ENCODE peak calls at places on chromosomes 11 and 22, in six cellular contexts. G is neuronal stem cell, J is IMR-90, Z is H9, V is H1, P is trophoblast cell. W is an unnamed sample.

GRCh38 chr11:3135491-3136440 is 29.3 kb downstream of the OSBPL5 start:
- DNase-seq in G (peak), J (no peak), Z (peak), V (no peak), P (no peak), W (no peak)

GRCh38 chr11:130653838-130654601 is 205.6 kb downstream of the ADAMTS15 start:
- DNase-seq in G (no peak), J (peak), Z (no peak), V (no peak), P (no peak), W (no peak)

GRCh38 chr11:89405629-89406028 is 85.5 kb downstream of the NOX4 start:
- DNase-seq in G (no peak), J (no peak), Z (no peak), V (no peak), P (no peak), W (peak)

GRCh38 chr22:35634981-35635540 is 13.2 kb upstream of the APOL6 start:
- DNase-seq in G (no peak), J (peak), Z (no peak), V (no peak), P (peak), W (no peak)

GRCh38 chr22:22870577-22871398 is 16.8 kb upstream of the IGLL5 start:
- DNase-seq in G (no peak), J (no peak), Z (peak), V (no peak), P (no peak), W (no peak)

GRCh38 chr22:17117400-17117799 is 3.8 kb downstream of the TMEM121B start:
- DNase-seq in G (no peak), J (no peak), Z (no peak), V (no peak), P (no peak), W (no peak)

GRCh38 chr11:80593981-80594380 is 1153.2 kb upstream of the TENM4 start:
- DNase-seq in G (no peak), J (peak), Z (no peak), V (no peak), P (peak), W (peak)

GRCh38 chr11:79241842-79242241 is 199.0 kb downstream of the TENM4 start:
- DNase-seq in G (no peak), J (no peak), Z (no peak), V (no peak), P (no peak), W (no peak)

GRCh38 chr11:134244593-134244992 is 8.6 kb downstream of the THYN1 start:
- DNase-seq in G (no peak), J (peak), Z (peak), V (no peak), P (no peak), W (peak)

GRCh38 chr22:19149047-19149883 is 827 bp downstream of the GSC2 start:
- DNase-seq in G (no peak), J (no peak), Z (peak), V (no peak), P (no peak), W (no peak)

GRCh38 chr11:64553554-64554201 is 37.3 kb upstream of the SLC22A12 start:
- DNase-seq in G (peak), J (peak), Z (peak), V (no peak), P (peak), W (peak)

GRCh38 chr11:115158053-115158452 is 346.2 kb downstream of the CADM1 start:
- DNase-seq in G (no peak), J (no peak), Z (no peak), V (no peak), P (no peak), W (no peak)

GRCh38 chr11:46755962-46756361 is 36.9 kb downstream of the F2 start:
- DNase-seq in G (no peak), J (no peak), Z (no peak), V (no peak), P (no peak), W (no peak)

GRCh38 chr22:26651840-26652239 is 5.5 kb upstream of the MIAT start:
- DNase-seq in G (no peak), J (no peak), Z (no peak), V (no peak), P (no peak), W (no peak)

GRCh38 chr11:32952421-32952820 is 59.8 kb downstream of the QSER1 start:
- DNase-seq in G (no peak), J (no peak), Z (no peak), V (no peak), P (no peak), W (no peak)

GRCh38 chr11:35675901-35676610 is 13.5 kb downstream of the TRIM44 start:
- DNase-seq in G (no peak), J (peak), Z (no peak), V (no peak), P (no peak), W (peak)

GRCh38 chr11:122897606-122898210 is 15.1 kb downstream of the JHY start:
- DNase-seq in G (no peak), J (peak), Z (no peak), V (no peak), P (peak), W (peak)

GRCh38 chr11:73314121-73314948 is 6.3 kb downstream of the ARHGEF17 start:
- DNase-seq in G (no peak), J (peak), Z (no peak), V (no peak), P (peak), W (peak)

GRCh38 chr22:48098243-48098935 is 1335.9 kb downstream of the TBC1D22A start:
- DNase-seq in G (no peak), J (no peak), Z (no peak), V (no peak), P (no peak), W (no peak)

GRCh38 chr11:111303476-111303875 is 5.1 kb downstream of the POU2AF3 start:
- DNase-seq in G (no peak), J (no peak), Z (no peak), V (no peak), P (no peak), W (no peak)

GRCh38 chr22:27775087-27775697 is 26.4 kb downstream of the MN1 start:
- DNase-seq in G (no peak), J (peak), Z (no peak), V (no peak), P (no peak), W (no peak)

GRCh38 chr22:47630741-47631534 is 868.5 kb downstream of the TBC1D22A start:
- DNase-seq in G (no peak), J (no peak), Z (no peak), V (no peak), P (no peak), W (no peak)

GRCh38 chr11:73990727-73991126 is 8.1 kb upstream of the UCP2 start:
- DNase-seq in G (no peak), J (no peak), Z (no peak), V (no peak), P (no peak), W (no peak)

GRCh38 chr11:13897606-13898276 is 64.8 kb upstream of the SPON1 start:
- DNase-seq in G (no peak), J (no peak), Z (no peak), V (no peak), P (no peak), W (no peak)

GRCh38 chr11:10324474-10324873 is 19.6 kb downstream of the ADM start:
- DNase-seq in G (no peak), J (peak), Z (no peak), V (no peak), P (no peak), W (no peak)

GRCh38 chr11:13354335-13354734 is 76.7 kb downstream of the BMAL1 start:
- DNase-seq in G (no peak), J (peak), Z (peak), V (no peak), P (peak), W (no peak)

DNA sequence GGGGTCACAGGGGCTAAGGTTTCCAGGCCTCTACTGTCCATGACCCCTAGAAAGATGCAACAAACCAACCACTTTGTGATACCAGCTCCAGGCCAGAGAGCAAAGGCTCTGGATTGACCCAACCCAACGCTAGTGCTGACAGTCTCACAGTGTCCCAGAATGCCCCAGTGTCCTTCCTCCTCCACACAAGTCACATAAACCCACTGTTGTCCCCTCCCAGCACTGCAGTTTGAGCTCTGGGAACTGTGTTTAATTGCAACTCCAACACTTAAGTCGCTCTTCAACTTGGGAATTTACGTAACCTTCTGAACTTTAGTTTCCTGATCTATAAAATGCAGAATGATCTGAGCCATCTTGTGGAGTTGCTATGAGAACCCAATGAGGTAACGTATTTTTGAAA is 47.5 kb downstream of the PC start:
- DNase-seq in G (no peak), J (no peak), Z (no peak), V (no peak), P (no peak), W (no peak)
- H3K14ac ChIP-seq in G (no peak), J (no peak), Z (no peak), V (no peak), P (no peak), W (no peak)

GRCh38 chr11:15865212-15865987 is 490.9 kb downstream of the SOX6 start:
- DNase-seq in G (no peak), J (no peak), Z (no peak), V (no peak), P (peak), W (no peak)
- H3K14ac ChIP-seq in G (no peak), J (no peak), Z (no peak), V (no peak), P (no peak), W (no peak)

DNA sequence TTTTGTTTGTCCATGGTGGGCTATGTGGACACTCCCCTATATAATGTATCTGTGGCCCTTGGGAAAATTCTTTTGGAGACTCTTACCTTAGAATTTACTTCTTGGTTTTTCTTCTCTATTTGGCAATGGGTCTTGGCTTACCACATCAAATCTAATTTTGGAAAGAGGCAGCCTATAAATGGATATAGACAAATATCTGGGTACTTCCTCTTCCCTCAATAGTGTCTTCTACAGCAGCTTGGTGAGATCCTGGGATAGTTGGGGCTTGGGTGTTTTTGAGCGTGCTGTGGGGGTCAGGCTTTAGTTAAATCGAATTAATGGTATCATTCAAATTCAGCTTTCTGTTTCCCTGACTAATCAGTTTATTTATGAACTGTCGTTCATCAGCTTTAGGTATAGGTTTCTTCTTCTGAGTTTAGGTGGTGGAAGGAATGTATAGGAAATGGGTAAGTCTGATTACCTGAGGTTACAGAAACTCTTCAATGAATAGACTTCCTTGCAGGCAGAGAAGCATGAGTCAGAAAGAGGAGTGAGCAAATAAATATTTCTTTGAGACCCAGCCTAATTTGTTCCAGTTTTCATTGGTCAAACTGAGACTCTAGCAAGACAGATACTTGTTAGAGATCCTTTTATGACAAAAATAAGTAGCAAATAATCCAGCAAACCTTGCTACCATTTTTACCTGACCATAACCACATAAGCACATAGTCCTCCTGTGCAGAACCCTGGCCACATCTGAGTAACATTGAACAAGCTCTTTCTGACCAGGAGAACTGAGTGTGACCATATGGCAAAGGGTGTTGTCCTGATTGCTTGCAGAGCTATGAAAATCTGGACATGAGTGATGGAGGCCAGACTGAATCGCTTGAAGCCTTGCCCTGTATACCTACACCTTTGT is 68.6 kb upstream of the SORL1-AS1 start:
- DNase-seq in G (no peak), J (peak), Z (no peak), V (no peak), P (no peak), W (no peak)
- H3K14ac ChIP-seq in G (no peak), J (no peak), Z (no peak), V (no peak), P (no peak), W (no peak)

GRCh38 chr22:29731058-29731850 is 11.5 kb downstream of the CABP7 start:
- DNase-seq in G (no peak), J (no peak), Z (no peak), V (no peak), P (no peak), W (no peak)

GRCh38 chr22:29737251-29738117 is 17.7 kb downstream of the CABP7 start:
- DNase-seq in G (no peak), J (no peak), Z (peak), V (no peak), P (peak), W (no peak)

GRCh38 chr22:29734429-29734828 is 14.6 kb downstream of the CABP7 start:
- DNase-seq in G (no peak), J (no peak), Z (no peak), V (no peak), P (no peak), W (no peak)

GRCh38 chr22:29734853-29735252 is 15.1 kb downstream of the CABP7 start:
- DNase-seq in G (no peak), J (no peak), Z (peak), V (no peak), P (no peak), W (no peak)

DNA sequence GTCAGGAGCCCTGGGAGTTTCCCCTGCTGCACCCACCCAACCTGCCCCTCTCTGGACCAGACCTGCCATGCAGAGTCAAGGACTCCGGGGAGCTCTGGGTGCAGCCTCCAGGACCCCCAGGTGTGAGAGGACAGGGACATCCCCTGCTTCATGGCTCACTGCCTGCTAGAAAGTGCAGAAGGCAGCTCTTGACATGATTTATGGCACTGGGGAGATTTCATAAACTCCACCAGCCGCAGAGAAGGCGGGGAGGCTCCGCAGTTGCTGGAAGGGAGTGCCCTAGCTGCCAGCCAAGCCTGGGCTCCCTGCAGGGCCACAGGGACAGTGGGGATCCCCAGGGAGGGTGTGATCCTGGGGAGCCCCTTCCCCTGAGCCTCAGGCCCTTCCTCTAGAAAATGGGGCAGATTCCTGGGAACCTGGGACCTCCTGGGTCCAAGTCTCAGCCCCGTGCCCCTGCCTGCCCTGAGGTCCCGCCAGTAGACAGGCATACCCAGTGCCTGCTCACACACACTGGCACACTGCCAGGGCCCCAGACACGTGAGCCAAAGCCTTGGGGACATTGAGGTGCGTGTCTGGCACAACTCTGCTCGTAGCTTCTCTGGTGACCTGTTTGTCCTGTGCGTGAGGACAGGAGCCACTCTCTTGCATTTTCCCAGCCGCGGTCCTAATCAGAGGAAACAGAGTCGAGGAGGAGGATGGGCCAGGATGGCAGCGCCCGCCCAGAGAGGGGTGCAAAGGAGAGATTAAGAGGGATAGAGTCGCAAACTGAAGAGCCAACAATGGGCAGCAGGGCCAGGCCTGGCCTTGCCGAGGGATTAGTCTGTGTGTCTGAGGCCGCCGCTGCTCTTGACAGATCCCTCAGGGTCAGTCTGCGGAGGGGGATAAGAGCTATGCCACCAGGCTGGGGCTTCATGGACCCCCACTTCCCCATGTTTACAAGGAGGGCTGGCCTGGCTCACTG is 13.8 kb downstream of the CABP7 start:
- DNase-seq in G (no peak), J (no peak), Z (no peak), V (no peak), P (no peak), W (peak)
- H3K14ac ChIP-seq in G (peak), J (no peak), Z (no peak), V (no peak), P (no peak), W (no peak)

GRCh38 chr11:104968856-104969776 is 742 bp upstream of the CASP4 start:
- DNase-seq in G (no peak), J (peak), Z (peak), V (peak), P (peak), W (peak)

GRCh38 chr11:104968365-104968855 is at the start of gene CASP4:
- DNase-seq in G (no peak), J (peak), Z (no peak), V (no peak), P (peak), W (peak)

GRCh38 chr11:104970756-104971155 is 2.4 kb upstream of the CASP4 start:
- DNase-seq in G (no peak), J (no peak), Z (no peak), V (no peak), P (no peak), W (no peak)

GRCh38 chr11:104965735-104966134 is 2.6 kb downstream of the CASP4 start:
- DNase-seq in G (no peak), J (no peak), Z (no peak), V (no peak), P (peak), W (no peak)

GRCh38 chr11:104967493-104968364 is 645 bp downstream of the CASP4 start:
- DNase-seq in G (no peak), J (peak), Z (no peak), V (no peak), P (no peak), W (peak)
- H3K14ac ChIP-seq in G (no peak), J (peak), Z (no peak), V (no peak), P (no peak), W (no peak)

DNA sequence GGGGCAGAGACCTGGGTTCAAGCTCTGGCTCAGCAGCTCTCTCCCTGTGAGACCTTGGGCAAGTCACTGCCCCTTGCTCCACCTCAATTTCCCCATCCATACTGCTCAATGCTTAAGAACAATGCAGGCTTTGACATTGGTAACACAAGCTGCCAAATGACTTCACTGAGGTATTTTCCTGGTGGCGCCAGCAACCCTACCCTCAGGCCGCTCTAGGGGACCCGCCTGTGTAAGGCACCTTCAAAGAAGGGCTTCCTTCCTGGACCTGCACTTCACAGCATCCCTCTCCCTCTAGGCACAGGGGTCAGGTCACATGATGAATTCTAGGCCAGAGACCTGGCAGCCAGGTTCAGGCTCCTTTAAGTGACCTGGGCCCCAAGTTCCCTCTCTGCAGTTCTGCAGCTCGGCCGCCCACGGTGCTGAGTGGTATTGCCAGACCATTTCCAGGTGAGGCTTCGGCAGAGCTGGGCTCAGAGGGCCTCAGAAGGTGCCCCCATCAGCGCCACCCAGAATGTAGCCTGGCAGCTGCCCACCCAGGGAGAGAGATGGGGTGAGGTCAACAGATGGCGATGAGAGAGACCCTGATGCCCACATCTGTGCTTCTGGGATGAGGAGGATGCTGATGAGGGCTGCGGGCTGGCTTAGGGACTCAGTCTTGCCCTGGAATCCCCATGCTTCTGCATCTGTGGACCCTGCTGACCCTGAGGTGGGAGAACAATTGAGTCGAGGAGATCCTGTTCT is 4.5 kb downstream of the WNT11 start:
- DNase-seq in G (no peak), J (no peak), Z (no peak), V (no peak), P (peak), W (no peak)
- H3K14ac ChIP-seq in G (peak), J (no peak), Z (no peak), V (no peak), P (no peak), W (no peak)